ENCODE peak calls at places on chromosomes 4 and X, in six cellular contexts. One of them, this sample, is unnamed.

GRCh38 chr4:182929296-182929695 is 12.1 kb upstream of the DCTD start:
- DNase-seq in transverse colon: no peak
- DNase-seq in suprapubic skin: no peak
- DNase-seq in neural progenitor cell: no peak
- DNase-seq in ovary: no peak
- DNase-seq in PC-3: peak
- DNase-seq in this sample: no peak

GRCh38 chrX:72409993-72410392 is 104.3 kb upstream of the CITED1 start:
- DNase-seq in transverse colon: no peak
- DNase-seq in suprapubic skin: no peak
- DNase-seq in neural progenitor cell: no peak
- DNase-seq in ovary: no peak
- DNase-seq in PC-3: no peak
- DNase-seq in this sample: no peak

GRCh38 chrX:55007633-55008032 is 7.5 kb downstream of the APEX2 start:
- DNase-seq in transverse colon: peak
- DNase-seq in suprapubic skin: no peak
- DNase-seq in neural progenitor cell: no peak
- DNase-seq in ovary: peak
- DNase-seq in PC-3: peak
- DNase-seq in this sample: no peak

GRCh38 chr4:55125087-55125721 is at the start of gene KDR:
- DNase-seq in transverse colon: no peak
- DNase-seq in suprapubic skin: peak
- DNase-seq in neural progenitor cell: peak
- DNase-seq in ovary: peak
- DNase-seq in PC-3: peak
- DNase-seq in this sample: no peak

GRCh38 chr4:75658881-75659280 is 14.3 kb downstream of the G3BP2 start:
- DNase-seq in transverse colon: no peak
- DNase-seq in suprapubic skin: no peak
- DNase-seq in neural progenitor cell: no peak
- DNase-seq in ovary: no peak
- DNase-seq in PC-3: peak
- DNase-seq in this sample: no peak

GRCh38 chrX:2502668-2503519 is 2.1 kb upstream of the DHRSX start:
- DNase-seq in transverse colon: peak
- DNase-seq in suprapubic skin: no peak
- DNase-seq in neural progenitor cell: no peak
- DNase-seq in ovary: no peak
- DNase-seq in PC-3: no peak
- DNase-seq in this sample: no peak

GRCh38 chr4:187944179-187944578 is 51.4 kb upstream of the ZFP42 start:
- DNase-seq in transverse colon: no peak
- DNase-seq in suprapubic skin: no peak
- DNase-seq in neural progenitor cell: no peak
- DNase-seq in ovary: no peak
- DNase-seq in PC-3: no peak
- DNase-seq in this sample: no peak

GRCh38 chrX:49754238-49754857 is 58.6 kb upstream of the PAGE1 start:
- DNase-seq in transverse colon: peak
- DNase-seq in suprapubic skin: no peak
- DNase-seq in neural progenitor cell: peak
- DNase-seq in ovary: peak
- DNase-seq in PC-3: peak
- DNase-seq in this sample: no peak

GRCh38 chr4:80201326-80202151 is 4.2 kb downstream of the PRDM8 start:
- DNase-seq in transverse colon: peak
- DNase-seq in suprapubic skin: peak
- DNase-seq in neural progenitor cell: peak
- DNase-seq in ovary: peak
- DNase-seq in PC-3: no peak
- DNase-seq in this sample: no peak

GRCh38 chr4:100042235-100042634 is 92.2 kb upstream of the H2AZ1 start:
- DNase-seq in transverse colon: no peak
- DNase-seq in suprapubic skin: no peak
- DNase-seq in neural progenitor cell: no peak
- DNase-seq in ovary: no peak
- DNase-seq in PC-3: no peak
- DNase-seq in this sample: no peak

GRCh38 chr4:77308843-77309242 is 151.8 kb downstream of the CCNG2 start:
- DNase-seq in transverse colon: no peak
- DNase-seq in suprapubic skin: no peak
- DNase-seq in neural progenitor cell: peak
- DNase-seq in ovary: no peak
- DNase-seq in PC-3: peak
- DNase-seq in this sample: no peak

GRCh38 chrX:2679534-2680485 is 11.3 kb upstream of the CD99 start:
- DNase-seq in transverse colon: no peak
- DNase-seq in suprapubic skin: no peak
- DNase-seq in neural progenitor cell: no peak
- DNase-seq in ovary: peak
- DNase-seq in PC-3: no peak
- DNase-seq in this sample: no peak

GRCh38 chrX:23317799-23318724 is 16.6 kb upstream of the PTCHD1 start:
- DNase-seq in transverse colon: peak
- DNase-seq in suprapubic skin: no peak
- DNase-seq in neural progenitor cell: peak
- DNase-seq in ovary: no peak
- DNase-seq in PC-3: peak
- DNase-seq in this sample: no peak

GRCh38 chr4:24533364-24533763 is 51.0 kb downstream of the DHX15 start:
- DNase-seq in transverse colon: no peak
- DNase-seq in suprapubic skin: no peak
- DNase-seq in neural progenitor cell: no peak
- DNase-seq in ovary: no peak
- DNase-seq in PC-3: peak
- DNase-seq in this sample: no peak

GRCh38 chr4:107148922-107149321 is 112.8 kb upstream of the DKK2 start:
- DNase-seq in transverse colon: no peak
- DNase-seq in suprapubic skin: no peak
- DNase-seq in neural progenitor cell: peak
- DNase-seq in ovary: no peak
- DNase-seq in PC-3: no peak
- DNase-seq in this sample: no peak

GRCh38 chr4:94974773-94975172 is 217.0 kb downstream of the BMPR1B start:
- DNase-seq in transverse colon: no peak
- DNase-seq in suprapubic skin: no peak
- DNase-seq in neural progenitor cell: no peak
- DNase-seq in ovary: no peak
- DNase-seq in PC-3: peak
- DNase-seq in this sample: no peak

GRCh38 chrX:22748093-22748999 is 251.4 kb upstream of the DDX53 start:
- DNase-seq in transverse colon: peak
- DNase-seq in suprapubic skin: no peak
- DNase-seq in neural progenitor cell: peak
- DNase-seq in ovary: no peak
- DNase-seq in PC-3: peak
- DNase-seq in this sample: no peak

GRCh38 chrX:437636-438390 is 51.1 kb upstream of the PPP2R3B start:
- DNase-seq in transverse colon: no peak
- DNase-seq in suprapubic skin: no peak
- DNase-seq in neural progenitor cell: no peak
- DNase-seq in ovary: no peak
- DNase-seq in PC-3: peak
- DNase-seq in this sample: no peak

GRCh38 chr4:86641516-86642090 is 47.5 kb downstream of the PTPN13 start:
- DNase-seq in transverse colon: no peak
- DNase-seq in suprapubic skin: no peak
- DNase-seq in neural progenitor cell: no peak
- DNase-seq in ovary: no peak
- DNase-seq in PC-3: no peak
- DNase-seq in this sample: no peak

GRCh38 chrX:19798423-19798822 is 89.0 kb downstream of the SH3KBP1 start:
- DNase-seq in transverse colon: no peak
- DNase-seq in suprapubic skin: no peak
- DNase-seq in neural progenitor cell: no peak
- DNase-seq in ovary: no peak
- DNase-seq in PC-3: peak
- DNase-seq in this sample: no peak

GRCh38 chr4:102008711-102009110 is 218.2 kb downstream of the BANK1 start:
- DNase-seq in transverse colon: no peak
- DNase-seq in suprapubic skin: no peak
- DNase-seq in neural progenitor cell: no peak
- DNase-seq in ovary: no peak
- DNase-seq in PC-3: no peak
- DNase-seq in this sample: no peak

DNA sequence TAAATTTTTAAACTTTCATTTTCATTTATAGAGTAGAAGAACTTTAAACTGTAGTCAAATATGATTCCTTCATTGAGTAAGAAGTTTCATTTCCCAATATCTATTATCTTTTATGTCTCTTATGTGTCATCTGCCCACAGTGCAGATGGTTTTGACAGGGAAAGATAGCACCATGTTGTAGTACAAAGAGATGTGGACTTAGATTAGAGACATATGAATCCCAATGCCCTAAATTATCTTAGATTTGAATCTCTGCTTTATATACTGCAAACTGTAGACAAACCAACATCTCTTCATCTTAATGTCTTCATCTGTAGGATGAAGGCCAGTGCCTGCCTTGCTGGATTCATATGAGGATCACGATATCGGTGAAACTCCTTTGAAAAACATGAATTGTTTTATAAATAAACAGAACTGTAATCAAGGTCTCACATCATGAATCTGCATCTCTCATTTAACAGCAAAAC is 217.5 kb downstream of the BANK1 start:
- DNase-seq in transverse colon: no peak
- DNase-seq in suprapubic skin: no peak
- DNase-seq in neural progenitor cell: no peak
- DNase-seq in ovary: no peak
- DNase-seq in PC-3: no peak
- DNase-seq in this sample: no peak
- H3K27ac ChIP-seq in transverse colon: no peak
- H3K27ac ChIP-seq in suprapubic skin: no peak
- H3K27ac ChIP-seq in neural progenitor cell: no peak
- H3K27ac ChIP-seq in ovary: no peak
- H3K27ac ChIP-seq in PC-3: no peak
- H3K27ac ChIP-seq in this sample: no peak

DNA sequence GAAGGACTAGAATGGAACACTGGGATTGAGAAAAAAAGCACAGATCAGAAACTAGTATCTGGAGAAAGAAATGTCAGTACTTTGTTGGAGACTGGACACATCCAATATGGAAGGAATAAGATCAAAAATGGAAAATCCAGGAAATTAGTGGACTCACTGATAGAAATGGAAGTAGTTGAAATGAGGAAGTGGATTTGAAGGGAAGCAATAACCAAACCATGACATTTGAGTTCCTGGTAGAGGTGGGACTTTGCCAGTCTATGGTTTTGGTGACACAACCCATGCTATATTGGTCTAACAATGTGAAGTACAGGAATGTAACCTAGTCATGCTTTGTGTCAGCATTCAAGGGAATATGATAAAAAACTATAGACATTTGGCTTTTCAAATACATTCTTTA is 112.8 kb downstream of the TMA16 start:
- DNase-seq in transverse colon: no peak
- DNase-seq in suprapubic skin: no peak
- DNase-seq in neural progenitor cell: no peak
- DNase-seq in ovary: no peak
- DNase-seq in PC-3: no peak
- DNase-seq in this sample: no peak
- H3K27ac ChIP-seq in transverse colon: no peak
- H3K27ac ChIP-seq in suprapubic skin: no peak
- H3K27ac ChIP-seq in neural progenitor cell: no peak
- H3K27ac ChIP-seq in ovary: no peak
- H3K27ac ChIP-seq in PC-3: no peak
- H3K27ac ChIP-seq in this sample: no peak

GRCh38 chrX:103362504-103362903 is 6.2 kb downstream of the TCEAL9 start:
- DNase-seq in transverse colon: no peak
- DNase-seq in suprapubic skin: no peak
- DNase-seq in neural progenitor cell: no peak
- DNase-seq in ovary: no peak
- DNase-seq in PC-3: peak
- DNase-seq in this sample: no peak
- H3K27ac ChIP-seq in transverse colon: no peak
- H3K27ac ChIP-seq in suprapubic skin: no peak
- H3K27ac ChIP-seq in neural progenitor cell: no peak
- H3K27ac ChIP-seq in ovary: no peak
- H3K27ac ChIP-seq in PC-3: no peak
- H3K27ac ChIP-seq in this sample: no peak

DNA sequence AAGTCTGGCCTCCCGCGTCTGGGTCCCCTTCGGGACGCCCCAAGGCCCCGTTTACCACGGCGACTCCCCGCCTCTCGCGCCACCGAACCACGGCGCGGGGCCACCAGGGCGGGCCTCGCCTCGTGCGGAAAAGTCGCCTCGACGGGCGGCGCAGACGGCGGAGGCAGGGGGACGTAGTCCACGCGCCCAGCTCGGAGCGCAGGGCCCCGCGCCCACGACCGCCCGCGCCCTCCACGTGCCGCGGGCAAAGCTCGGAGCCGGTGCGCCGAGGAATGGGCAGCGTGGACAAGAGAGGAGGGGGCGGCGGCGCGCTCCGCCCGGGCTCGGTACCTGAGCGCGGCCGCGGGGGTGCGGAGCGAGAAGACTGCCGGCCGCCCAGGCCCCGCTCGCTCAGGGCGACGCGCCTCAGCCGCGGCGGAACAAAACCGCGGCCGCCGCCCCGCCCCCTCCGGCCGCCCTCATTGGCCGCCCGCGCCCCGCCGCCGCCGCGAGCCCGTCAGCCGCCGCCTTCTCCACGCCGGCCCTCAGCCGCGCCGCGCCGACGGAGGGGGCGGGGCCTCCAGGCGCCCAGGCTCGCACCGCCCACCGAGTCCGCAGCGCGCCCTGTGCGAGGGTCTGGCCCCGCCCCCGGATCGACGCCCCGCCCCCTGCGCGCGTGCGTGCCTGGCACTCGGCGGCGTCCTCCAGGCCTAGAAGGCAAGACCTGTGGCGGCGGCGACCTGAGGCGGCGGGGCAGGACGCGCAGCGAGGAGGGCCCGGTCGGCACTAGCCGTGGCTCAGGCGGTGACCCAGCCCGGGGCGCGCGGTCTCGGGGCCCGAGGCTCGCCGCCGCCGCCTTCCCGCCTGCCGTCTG is at the start of gene FAM53A:
- DNase-seq in transverse colon: peak
- DNase-seq in suprapubic skin: peak
- DNase-seq in neural progenitor cell: peak
- DNase-seq in ovary: peak
- DNase-seq in PC-3: peak
- DNase-seq in this sample: peak
- H3K27ac ChIP-seq in transverse colon: peak
- H3K27ac ChIP-seq in suprapubic skin: peak
- H3K27ac ChIP-seq in neural progenitor cell: no peak
- H3K27ac ChIP-seq in ovary: peak
- H3K27ac ChIP-seq in PC-3: no peak
- H3K27ac ChIP-seq in this sample: peak